ENCODE peak calls at places on chromosome 19, in seven cellular contexts. One of them, this sample, is unnamed.

GRCh38 chr19:36604656-36605100 is 435 bp upstream of the ZNF382 start:
- DNase-seq in K562: no peak
- DNase-seq in WTC11: peak
- DNase-seq in activated naive CD4-positive, alpha-beta T cell treated with Interleukin-2 at 50 U/mL for 16 hours: peak
- DNase-seq in Caki2: peak
- DNase-seq in H1: no peak
- DNase-seq in NCI-H1092 treated with DMSO at 0.1 percent for 48 hours: peak
- DNase-seq in this sample: no peak

GRCh38 chr19:55340784-55341147 is 1.1 kb downstream of the KMT5C start:
- DNase-seq in K562: no peak
- DNase-seq in WTC11: peak
- DNase-seq in H1: no peak
- DNase-seq in activated naive CD4-positive, alpha-beta T cell treated with Interleukin-2 at 50 U/mL for 16 hours: no peak
- DNase-seq in NCI-H1092 treated with DMSO at 0.1 percent for 48 hours: peak
- DNase-seq in Caki2: no peak
- DNase-seq in this sample: no peak

GRCh38 chr19:23978068-23978467 is 63.4 kb downstream of the ZNF726 start:
- DNase-seq in Caki2: no peak
- DNase-seq in WTC11: no peak
- DNase-seq in K562: no peak
- DNase-seq in H1: no peak
- DNase-seq in activated naive CD4-positive, alpha-beta T cell treated with Interleukin-2 at 50 U/mL for 16 hours: no peak
- DNase-seq in NCI-H1092 treated with DMSO at 0.1 percent for 48 hours: no peak
- DNase-seq in this sample: no peak

GRCh38 chr19:4980087-4980486 is 11.2 kb downstream of the KDM4B start:
- DNase-seq in activated naive CD4-positive, alpha-beta T cell treated with Interleukin-2 at 50 U/mL for 16 hours: no peak
- DNase-seq in WTC11: no peak
- DNase-seq in NCI-H1092 treated with DMSO at 0.1 percent for 48 hours: no peak
- DNase-seq in H1: no peak
- DNase-seq in Caki2: no peak
- DNase-seq in K562: no peak
- DNase-seq in this sample: no peak

GRCh38 chr19:18401580-18402112 is 4.2 kb upstream of the LRRC25 start:
- DNase-seq in WTC11: no peak
- DNase-seq in activated naive CD4-positive, alpha-beta T cell treated with Interleukin-2 at 50 U/mL for 16 hours: no peak
- DNase-seq in Caki2: peak
- DNase-seq in NCI-H1092 treated with DMSO at 0.1 percent for 48 hours: no peak
- DNase-seq in K562: peak
- DNase-seq in H1: no peak
- DNase-seq in this sample: no peak

GRCh38 chr19:18843960-18844359 is 12.2 kb downstream of the UPF1 start:
- DNase-seq in activated naive CD4-positive, alpha-beta T cell treated with Interleukin-2 at 50 U/mL for 16 hours: no peak
- DNase-seq in Caki2: no peak
- DNase-seq in H1: no peak
- DNase-seq in WTC11: no peak
- DNase-seq in NCI-H1092 treated with DMSO at 0.1 percent for 48 hours: no peak
- DNase-seq in K562: no peak
- DNase-seq in this sample: no peak

GRCh38 chr19:49430678-49431329 is 5.6 kb downstream of the GFY start:
- DNase-seq in Caki2: no peak
- DNase-seq in WTC11: no peak
- DNase-seq in H1: no peak
- DNase-seq in K562: peak
- DNase-seq in activated naive CD4-positive, alpha-beta T cell treated with Interleukin-2 at 50 U/mL for 16 hours: peak
- DNase-seq in NCI-H1092 treated with DMSO at 0.1 percent for 48 hours: no peak
- DNase-seq in this sample: no peak

GRCh38 chr19:47506459-47506858 is 8.4 kb downstream of the NAPA start:
- DNase-seq in H1: no peak
- DNase-seq in WTC11: no peak
- DNase-seq in activated naive CD4-positive, alpha-beta T cell treated with Interleukin-2 at 50 U/mL for 16 hours: no peak
- DNase-seq in K562: no peak
- DNase-seq in Caki2: no peak
- DNase-seq in NCI-H1092 treated with DMSO at 0.1 percent for 48 hours: no peak
- DNase-seq in this sample: no peak

GRCh38 chr19:45508931-45509691 is 1.8 kb downstream of the VASP start:
- DNase-seq in Caki2: peak
- DNase-seq in NCI-H1092 treated with DMSO at 0.1 percent for 48 hours: no peak
- DNase-seq in H1: peak
- DNase-seq in WTC11: peak
- DNase-seq in K562: peak
- DNase-seq in activated naive CD4-positive, alpha-beta T cell treated with Interleukin-2 at 50 U/mL for 16 hours: peak
- DNase-seq in this sample: peak

This sample was measured in NK-92 treated with Interleukin-12 subunit alpha and Interleukin-12 subunit beta, amount 100 ng/mL, for 24 hours.